ENCODE peak calls at places on chromosome 6, in eight cellular contexts. T, X, A, N, Z, L, P and K are unnamed samples.

GRCh38 chr6:75349262-75349984 is 64.8 kb upstream of the TMEM30A start:
- DNase-seq in T (peak), X (peak), A (peak), N (no peak), Z (peak), L (no peak), P (peak), K (peak)

GRCh38 chr6:90294614-90294988 is 2.0 kb downstream of the BACH2 start:
- DNase-seq in T (no peak), X (peak), A (no peak), N (peak), Z (no peak), L (no peak), P (no peak), K (no peak)

GRCh38 chr6:54315692-54316091 is 7.5 kb downstream of the TINAG start:
- DNase-seq in T (no peak), X (no peak), A (no peak), N (no peak), Z (no peak), L (no peak), P (no peak), K (no peak)

GRCh38 chr6:66096679-66097078 is 389.7 kb upstream of the EYS start:
- DNase-seq in T (no peak), X (no peak), A (no peak), N (no peak), Z (no peak), L (no peak), P (no peak), K (no peak)

GRCh38 chr6:152244998-152245630 is 392.0 kb downstream of the SYNE1 start:
- DNase-seq in T (no peak), X (no peak), A (no peak), N (no peak), Z (no peak), L (no peak), P (peak), K (no peak)

GRCh38 chr6:74170118-74170517 is 474.1 kb downstream of the CD109 start:
- DNase-seq in T (peak), X (no peak), A (no peak), N (no peak), Z (no peak), L (peak), P (peak), K (no peak)

GRCh38 chr6:158321960-158322359 is 9.7 kb downstream of the TULP4 start:
- DNase-seq in T (peak), X (peak), A (peak), N (no peak), Z (no peak), L (no peak), P (peak), K (no peak)

GRCh38 chr6:49787176-49787575 is at the start of gene PGK2:
- DNase-seq in T (no peak), X (peak), A (no peak), N (peak), Z (no peak), L (no peak), P (peak), K (no peak)

DNA sequence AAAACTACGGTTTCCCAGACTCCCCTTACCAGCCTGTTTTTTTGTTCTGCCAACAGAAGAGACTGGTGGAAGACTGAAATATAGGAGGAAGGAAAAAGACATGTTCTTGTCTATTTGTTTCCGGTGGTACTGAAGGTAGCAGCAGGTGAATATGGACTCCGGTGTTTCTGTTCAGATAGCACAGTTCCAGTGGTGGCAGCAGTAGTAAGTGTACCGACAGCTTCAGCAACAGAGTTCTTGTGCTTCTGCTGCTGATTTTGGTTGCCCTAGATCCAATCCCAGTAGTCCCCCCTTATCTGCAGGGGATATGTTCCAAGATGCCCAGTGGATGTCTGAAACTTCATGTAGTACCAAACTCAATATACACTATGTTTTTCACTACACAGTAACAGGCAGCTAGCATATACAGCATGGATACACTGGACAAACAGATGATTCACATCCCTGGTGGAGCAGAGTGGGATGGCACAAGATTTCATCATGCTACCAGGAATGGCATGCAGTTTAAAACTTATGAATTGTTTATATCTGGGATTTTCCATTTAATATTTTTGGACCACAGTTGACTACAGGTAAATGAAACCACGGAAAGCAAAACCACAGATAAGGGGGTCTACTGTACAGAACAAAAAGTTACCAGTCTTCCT is 301.8 kb downstream of the BTBD9 start:
- DNase-seq in T (peak), X (peak), A (no peak), N (no peak), Z (no peak), L (peak), P (peak), K (no peak)
- TF ChIP-seq CTCF in T (peak), X (no peak), A (peak), N (no peak), Z (no peak), L (peak), P (peak), K (peak)

GRCh38 chr6:36677059-36677749 is 1.3 kb upstream of the CDKN1A start:
- DNase-seq in T (no peak), X (no peak), A (no peak), N (no peak), Z (no peak), L (no peak), P (no peak), K (no peak)
- H3K4me3 ChIP-seq in T (no peak), X (no peak), A (no peak), N (no peak), Z (no peak), L (peak), P (peak), K (peak)

DNA sequence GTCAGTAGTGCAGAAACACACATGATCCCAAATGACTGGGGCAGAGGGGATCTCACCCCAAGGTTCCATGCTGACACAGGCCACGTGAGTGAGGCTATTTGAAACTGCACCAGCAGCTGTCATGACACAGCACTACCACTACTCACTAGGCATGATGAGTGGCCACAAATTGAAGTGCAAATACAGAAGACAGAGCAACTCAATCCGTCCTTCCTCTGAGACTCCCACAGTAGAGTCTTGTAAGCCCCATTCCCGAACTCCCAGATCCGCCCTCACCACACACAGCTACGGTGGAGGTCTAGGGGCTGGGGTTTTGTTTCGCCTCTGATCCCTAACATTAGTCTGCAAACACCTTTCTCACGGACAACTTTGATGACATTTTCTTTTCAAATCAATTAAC is 113.3 kb upstream of the NUP153 start:
- DNase-seq in T (no peak), X (peak), A (no peak), N (no peak), Z (no peak), L (no peak), P (peak), K (no peak)
- TF ChIP-seq CTCF in T (no peak), X (no peak), A (no peak), N (no peak), Z (no peak), L (no peak), P (no peak), K (no peak)

GRCh38 chr6:338815-339262 is 46.6 kb downstream of the DUSP22 start:
- DNase-seq in T (peak), X (no peak), A (no peak), N (no peak), Z (no peak), L (no peak), P (no peak), K (no peak)

GRCh38 chr6:339480-339879 is 47.2 kb downstream of the DUSP22 start:
- DNase-seq in T (no peak), X (no peak), A (no peak), N (no peak), Z (no peak), L (no peak), P (no peak), K (no peak)

GRCh38 chr6:340991-341827 is 48.9 kb downstream of the DUSP22 start:
- DNase-seq in T (no peak), X (no peak), A (peak), N (no peak), Z (peak), L (no peak), P (peak), K (no peak)

GRCh38 chr6:341914-342831 is 49.4 kb upstream of the IRF4 start:
- DNase-seq in T (no peak), X (no peak), A (no peak), N (no peak), Z (no peak), L (no peak), P (no peak), K (no peak)

DNA sequence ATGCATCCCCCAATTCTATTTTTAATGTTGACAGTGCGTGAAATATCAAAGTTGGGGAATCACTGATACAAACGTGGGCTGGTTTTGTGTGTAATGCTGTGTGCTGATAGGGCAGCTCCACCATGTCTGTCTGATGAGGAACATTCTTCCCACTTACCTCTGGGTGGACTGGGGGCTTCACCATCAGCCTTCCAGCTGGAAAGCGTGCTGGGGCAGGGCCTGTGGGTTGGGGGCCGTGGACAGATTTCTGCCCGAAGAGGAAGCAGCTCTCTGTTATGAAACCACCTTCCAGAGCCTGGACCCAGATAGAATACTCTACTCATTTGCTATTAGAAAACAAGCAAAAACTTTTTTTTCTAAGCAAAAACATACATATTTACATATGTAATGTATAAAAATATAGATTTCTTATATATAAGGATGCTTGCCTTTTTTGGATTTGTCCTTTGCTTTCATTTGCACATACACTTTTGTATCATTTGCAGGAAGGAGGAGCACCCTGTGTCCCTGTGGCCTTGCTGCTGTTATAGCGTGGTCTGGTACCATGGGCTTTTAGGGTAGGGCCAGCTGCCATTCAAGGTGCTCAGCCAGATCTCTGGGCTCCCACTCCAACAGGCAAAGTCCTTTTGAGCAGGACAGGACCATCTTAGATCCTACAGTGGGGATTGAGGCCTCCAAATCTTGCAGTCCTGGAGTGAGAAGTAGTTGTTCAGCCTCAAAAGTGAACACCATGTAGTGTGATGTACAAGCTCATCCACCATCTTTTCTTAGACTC is 48.1 kb downstream of the DUSP22 start:
- DNase-seq in T (no peak), X (no peak), A (no peak), N (no peak), Z (no peak), L (no peak), P (no peak), K (no peak)
- H3K4me3 ChIP-seq in T (no peak), X (no peak), A (no peak), N (no peak), Z (no peak), L (no peak), P (no peak), K (no peak)